ENCODE peak calls at places on chromosomes 4 and X, in four cellular contexts. I, K, X and G are unnamed samples.

GRCh38 chr4:154982187-154983047 is 201.3 kb downstream of the RBM46 start:
- DNase-seq in K (peak), X (peak), I (peak), G (peak)

GRCh38 chrX:104084063-104084462 is 8.0 kb upstream of the TMSB15C start:
- DNase-seq in K (no peak), I (no peak), X (no peak), G (no peak)

GRCh38 chr4:26952891-26953290 is 92.2 kb downstream of the STIM2 start:
- DNase-seq in I (no peak), K (no peak), X (no peak), G (peak)

GRCh38 chr4:129676934-129677333 is 581.0 kb downstream of the C4orf33 start:
- DNase-seq in K (no peak), X (no peak), I (no peak), G (no peak)

GRCh38 chr4:186749611-186750281 is 26.1 kb upstream of the FAT1 start:
- DNase-seq in K (no peak), I (no peak), X (no peak), G (peak)

GRCh38 chr4:81471361-81472248 is at the start of gene RASGEF1B:
- DNase-seq in I (no peak), X (peak), K (no peak), G (peak)

GRCh38 chrX:150155396-150156048 is 207.6 kb upstream of the MAMLD1 start:
- DNase-seq in K (no peak), I (no peak), X (no peak), G (no peak)

GRCh38 chr4:80005863-80006262 is 67.2 kb downstream of the ANTXR2 start:
- DNase-seq in I (no peak), X (peak), K (no peak), G (peak)

GRCh38 chr4:10599574-10599973 is 85.0 kb downstream of the CLNK start:
- DNase-seq in X (no peak), K (no peak), I (no peak), G (no peak)

GRCh38 chr4:171920901-171921300 is 107.7 kb downstream of the GALNTL6 start:
- DNase-seq in I (no peak), K (no peak), X (no peak), G (no peak)

GRCh38 chrX:132022115-132022862 is 813 bp upstream of the STK26 start:
- DNase-seq in K (no peak), X (peak), I (no peak), G (peak)

GRCh38 chrX:132040066-132040465 is 17.0 kb downstream of the STK26 start:
- DNase-seq in I (no peak), X (no peak), K (no peak), G (no peak)

GRCh38 chr4:38366451-38366850 is 297.5 kb upstream of the KLF3 start:
- DNase-seq in I (no peak), K (no peak), X (no peak), G (no peak)

GRCh38 chrX:31832263-31832662 is 760.4 kb upstream of the FTHL17 start:
- DNase-seq in K (no peak), I (no peak), X (no peak), G (no peak)

GRCh38 chr4:25234390-25235367 is 846 bp downstream of the PI4K2B start:
- DNase-seq in K (no peak), X (peak), I (peak), G (peak)

GRCh38 chr4:181952478-181952877 is 290.7 kb upstream of the TENM3 start:
- DNase-seq in K (no peak), I (no peak), X (no peak), G (no peak)

GRCh38 chr4:80608285-80608980 is 272.9 kb downstream of the CFAP299 start:
- DNase-seq in K (no peak), X (no peak), I (no peak), G (no peak)

GRCh38 chr4:1079711-1080265 is 33.6 kb downstream of the RNF212 start:
- DNase-seq in K (no peak), X (no peak), I (no peak), G (no peak)

GRCh38 chrX:69065451-69065850 is 99.8 kb downstream of the PJA1 start:
- DNase-seq in K (no peak), X (no peak), I (no peak), G (no peak)

GRCh38 chr4:23741586-23742240 is 148.1 kb downstream of the PPARGC1A start:
- DNase-seq in K (no peak), I (no peak), X (no peak), G (no peak)

GRCh38 chr4:26263165-26263564 is 57.6 kb upstream of the RBPJ start:
- DNase-seq in X (peak), K (no peak), I (peak), G (no peak)

GRCh38 chrX:16547644-16548043 is 102.3 kb upstream of the S100G start:
- DNase-seq in I (no peak), K (no peak), X (no peak), G (no peak)

GRCh38 chr4:145618210-145618911 is 824 bp upstream of the MMAA start:
- DNase-seq in X (peak), K (no peak), I (no peak), G (no peak)

GRCh38 chr4:145618912-145619638 is at the start of gene MMAA:
- DNase-seq in I (peak), X (peak), K (peak), G (peak)

GRCh38 chr4:145614235-145614615 is 5.0 kb upstream of the MMAA start:
- DNase-seq in K (no peak), I (no peak), X (no peak), G (no peak)

GRCh38 chr4:145623831-145624230 is 4.6 kb downstream of the MMAA start:
- DNase-seq in K (no peak), X (no peak), I (no peak), G (no peak)

GRCh38 chr4:145619639-145619996 is 433 bp downstream of the MMAA start:
- DNase-seq in I (peak), K (no peak), X (no peak), G (peak)
- TF ChIP-seq TCF7L2 in I (no peak), K (no peak), X (no peak), G (no peak)

DNA sequence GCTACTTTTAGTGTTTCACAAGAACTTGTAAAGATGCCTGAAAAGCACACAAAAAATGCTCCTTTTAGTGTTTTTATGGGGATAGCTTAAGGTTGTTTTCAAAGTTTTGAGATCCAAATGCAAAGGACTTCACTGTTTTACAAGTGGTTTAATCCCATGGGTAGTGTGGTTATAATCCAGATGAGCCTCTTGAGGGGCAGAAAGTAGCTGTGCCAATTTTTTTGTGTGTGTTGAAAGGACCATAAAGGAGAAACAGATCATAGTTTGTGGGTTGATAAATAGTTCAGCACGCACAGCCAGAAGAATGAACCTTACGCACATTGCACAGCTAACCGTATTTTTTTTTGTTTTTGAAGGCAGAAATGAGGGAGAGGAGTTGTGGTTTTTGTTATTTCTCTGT is 126.9 kb upstream of the GIMD1 start:
- DNase-seq in K (no peak), X (no peak), I (no peak), G (no peak)
- TF ChIP-seq TCF7L2 in K (no peak), X (no peak), I (no peak), G (no peak)

DNA sequence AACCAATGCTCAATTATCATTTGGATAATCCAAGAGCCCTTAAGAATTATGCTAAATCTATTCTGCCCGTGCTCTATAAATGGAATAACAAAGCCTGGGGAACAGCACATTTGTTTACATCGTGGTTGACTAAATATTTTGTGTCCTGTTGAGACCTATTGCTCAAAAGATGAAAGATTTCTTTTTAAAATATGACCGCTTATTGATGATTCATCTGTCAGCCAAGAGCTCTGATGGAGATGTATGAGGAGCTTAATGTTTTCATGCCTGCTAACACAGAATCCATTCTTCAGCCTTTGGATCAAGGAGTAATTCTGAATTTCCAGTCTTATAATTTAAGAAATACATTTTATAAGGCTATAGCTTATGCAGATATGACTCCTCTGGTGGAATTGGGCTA is 271.3 kb upstream of the FAT4 start:
- DNase-seq in K (no peak), I (no peak), X (no peak), G (no peak)
- TF ChIP-seq TCF7L2 in K (no peak), I (no peak), X (no peak), G (no peak)

DNA sequence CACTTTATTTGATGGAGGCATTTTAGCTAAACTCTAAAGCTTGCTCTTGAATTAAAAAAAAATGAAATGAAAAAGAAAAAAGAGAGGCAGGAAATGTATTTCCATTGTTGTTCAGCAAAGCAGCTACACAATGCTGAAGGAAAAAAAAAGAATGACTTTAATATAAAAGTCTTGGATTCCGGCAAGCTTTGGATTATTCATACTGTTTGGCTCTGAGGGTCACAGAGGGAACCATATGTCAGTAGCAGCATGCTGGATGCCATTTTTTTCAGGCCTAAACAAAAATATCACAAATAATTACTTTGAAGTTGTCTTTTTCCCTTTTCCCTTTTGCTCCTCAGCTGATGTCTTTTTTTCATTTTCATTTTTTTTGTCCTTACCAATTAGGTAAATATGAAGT is 249.0 kb upstream of the DIAPH2 start:
- DNase-seq in K (no peak), X (no peak), I (no peak), G (no peak)
- TF ChIP-seq TCF7L2 in K (no peak), X (no peak), I (no peak), G (no peak)

DNA sequence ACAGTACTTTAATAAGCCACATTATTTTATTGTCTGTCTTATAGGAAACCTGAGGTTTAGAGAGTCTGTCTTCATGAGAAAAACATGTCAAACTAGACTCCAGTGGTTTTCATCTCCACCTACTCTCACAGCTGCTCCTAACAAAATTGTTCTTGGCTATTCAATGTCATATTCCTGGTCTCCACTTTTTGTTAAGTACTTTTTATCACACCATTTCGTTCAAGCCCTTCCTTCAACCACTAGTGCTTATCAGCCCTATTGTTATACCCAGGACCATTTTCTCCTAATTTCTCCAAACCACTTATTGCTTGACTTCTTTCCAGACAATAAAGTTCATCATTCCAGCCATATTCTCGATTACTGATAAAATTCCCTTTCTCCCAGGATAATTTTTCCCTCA is 1674.3 kb upstream of the AGA start:
- DNase-seq in K (no peak), I (no peak), X (no peak), G (no peak)
- TF ChIP-seq TCF7L2 in K (no peak), I (no peak), X (no peak), G (no peak)

DNA sequence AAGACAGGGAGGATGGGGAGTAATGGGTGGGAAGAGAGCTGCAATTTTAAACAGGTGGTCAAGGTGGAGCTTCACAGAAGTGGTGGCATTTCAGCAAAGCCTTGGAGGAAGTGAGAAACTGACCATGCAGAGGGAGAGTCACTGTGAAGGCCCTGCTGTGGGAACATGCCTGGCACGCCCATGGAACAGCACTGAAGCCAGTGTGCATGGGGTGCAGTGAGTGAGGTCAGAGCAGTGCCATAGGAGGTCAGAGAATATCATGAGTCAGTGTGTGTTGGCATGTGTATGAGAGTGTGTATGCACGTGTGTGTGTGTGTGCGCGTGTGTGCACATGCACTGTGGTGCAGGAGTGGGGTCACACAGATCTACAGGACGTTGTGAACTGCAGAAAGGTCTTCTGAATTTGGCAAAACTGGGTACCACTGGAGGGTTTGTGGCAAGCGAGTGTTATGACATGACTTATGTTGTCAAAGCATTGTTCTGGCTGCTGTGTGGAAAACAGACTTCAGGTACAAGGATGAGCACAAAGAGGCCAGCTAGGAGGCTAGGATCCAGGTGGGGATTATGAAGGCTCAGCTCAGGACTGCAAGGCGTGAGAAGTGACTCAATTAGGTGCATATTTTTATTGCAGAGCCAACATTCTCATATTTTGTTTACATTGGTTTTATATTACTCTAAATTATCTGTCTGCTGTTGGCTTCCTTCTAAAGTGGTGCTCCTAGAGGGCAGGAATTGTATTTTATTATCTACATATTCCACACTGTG is 34.0 kb downstream of the ZNF827 start:
- DNase-seq in K (no peak), I (no peak), X (no peak), G (no peak)
- TF ChIP-seq TCF7L2 in K (no peak), I (no peak), X (no peak), G (no peak)

DNA sequence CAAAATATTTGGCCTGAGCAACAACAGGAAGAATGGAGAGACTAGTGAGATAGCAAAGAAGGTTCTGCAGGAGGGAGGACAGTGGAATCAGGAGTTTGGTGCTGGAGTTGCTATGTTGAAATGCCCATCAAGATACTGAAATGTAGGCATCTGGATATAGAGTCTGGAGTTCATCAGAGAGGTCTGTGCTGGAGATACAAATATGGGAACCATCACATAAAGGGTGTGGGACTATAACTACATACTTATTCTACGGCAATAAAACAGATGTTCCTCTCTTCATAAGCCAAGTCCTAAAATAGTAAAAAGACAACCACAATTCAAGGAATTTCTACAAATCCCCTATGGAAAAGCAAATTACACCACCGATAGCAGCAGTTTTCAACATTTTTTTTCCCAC is 1.7 kb downstream of the MED14 start:
- DNase-seq in I (no peak), K (no peak), X (no peak), G (no peak)
- TF ChIP-seq TCF7L2 in I (no peak), K (no peak), X (no peak), G (no peak)

GRCh38 chr4:64897683-64898082 is 488.4 kb upstream of the TECRL start:
- DNase-seq in K (no peak), I (no peak), X (no peak), G (no peak)

GRCh38 chr4:64895031-64895430 is 485.8 kb upstream of the TECRL start:
- DNase-seq in K (no peak), X (no peak), I (no peak), G (no peak)

GRCh38 chr4:64903986-64904385 is 494.7 kb upstream of the TECRL start:
- DNase-seq in K (no peak), I (no peak), X (no peak), G (no peak)

GRCh38 chr4:64899563-64899962 is 490.3 kb upstream of the TECRL start:
- DNase-seq in I (no peak), K (no peak), X (no peak), G (no peak)
- TF ChIP-seq TCF7L2 in I (no peak), K (no peak), X (no peak), G (no peak)

GRCh38 chr4:61273237-61273636 is 73.1 kb downstream of the ADGRL3 start:
- DNase-seq in X (no peak), I (no peak), K (no peak), G (no peak)

GRCh38 chr4:61276034-61276433 is 75.9 kb downstream of the ADGRL3 start:
- DNase-seq in I (no peak), X (no peak), K (no peak), G (no peak)

GRCh38 chr4:61274286-61274685 is 74.2 kb downstream of the ADGRL3 start:
- DNase-seq in I (no peak), K (no peak), X (no peak), G (no peak)

GRCh38 chr4:61275214-61275613 is 75.1 kb downstream of the ADGRL3 start:
- DNase-seq in X (no peak), I (no peak), K (no peak), G (no peak)

DNA sequence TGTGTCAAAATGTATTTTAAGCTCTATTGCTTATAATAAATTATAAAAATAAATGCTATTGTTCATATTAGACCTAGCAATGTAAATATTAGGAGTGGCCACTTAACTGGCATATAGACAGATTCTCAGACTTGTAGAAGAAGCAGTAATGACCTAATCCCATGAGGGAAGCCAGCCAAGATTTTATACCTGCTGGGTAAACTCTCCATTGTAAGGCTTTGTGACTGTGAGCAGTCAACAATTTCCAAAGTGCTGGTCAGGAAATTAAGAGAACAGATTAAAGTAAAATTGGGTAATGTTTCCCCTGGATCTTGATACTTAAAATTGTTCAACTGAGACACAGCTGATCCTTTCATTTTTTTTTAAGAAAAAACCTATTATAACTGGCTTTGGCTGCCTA is 77.7 kb downstream of the ADGRL3 start:
- DNase-seq in K (no peak), I (no peak), X (no peak), G (no peak)
- TF ChIP-seq TCF7L2 in K (no peak), I (no peak), X (no peak), G (no peak)